ENCODE peak calls at places on chromosomes 4 and X, in four cellular contexts. One of them, this sample, is unnamed.

GRCh38 chrX:18210470-18210869 is 10.2 kb downstream of the BEND2 start:
- DNase-seq in OCI-LY7: no peak
- DNase-seq in MM.1S: peak; percentile 7
- DNase-seq in fibroblast of mammary gland: peak; percentile 25
- DNase-seq in this sample: peak; percentile 2

GRCh38 chr4:84041426-84041825 is 457.7 kb downstream of the NKX6-1 start:
- DNase-seq in OCI-LY7: no peak
- DNase-seq in MM.1S: no peak
- DNase-seq in fibroblast of mammary gland: no peak
- DNase-seq in this sample: no peak

GRCh38 chr4:158211288-158211687 is 1.0 kb downstream of the TMEM144 start:
- DNase-seq in OCI-LY7: no peak
- DNase-seq in MM.1S: no peak
- DNase-seq in fibroblast of mammary gland: no peak
- DNase-seq in this sample: no peak

GRCh38 chr4:41307633-41308032 is 50.9 kb downstream of the UCHL1 start:
- DNase-seq in OCI-LY7: no peak
- DNase-seq in MM.1S: no peak
- DNase-seq in fibroblast of mammary gland: no peak
- DNase-seq in this sample: peak; percentile 50

GRCh38 chrX:103107836-103108235 is 14.9 kb upstream of the NXF3 start:
- DNase-seq in OCI-LY7: no peak
- DNase-seq in MM.1S: no peak
- DNase-seq in fibroblast of mammary gland: no peak
- DNase-seq in this sample: peak; percentile 51

GRCh38 chr4:15677507-15677988 is 4.1 kb upstream of the FAM200B start:
- DNase-seq in OCI-LY7: no peak
- DNase-seq in MM.1S: no peak
- DNase-seq in fibroblast of mammary gland: peak; percentile 64
- DNase-seq in this sample: peak; percentile 60

GRCh38 chrX:132858018-132858417 is 100.4 kb downstream of the HS6ST2 start:
- DNase-seq in OCI-LY7: no peak
- DNase-seq in MM.1S: peak; percentile 24
- DNase-seq in fibroblast of mammary gland: peak; percentile 37
- DNase-seq in this sample: peak; percentile 68

GRCh38 chr4:93103042-93103441 is 725.5 kb upstream of the ATOH1 start:
- DNase-seq in OCI-LY7: no peak
- DNase-seq in MM.1S: no peak
- DNase-seq in fibroblast of mammary gland: no peak
- DNase-seq in this sample: no peak

GRCh38 chr4:16199132-16199531 is 27.1 kb downstream of the TAPT1 start:
- DNase-seq in OCI-LY7: peak; percentile 33
- DNase-seq in MM.1S: peak; percentile 25
- DNase-seq in fibroblast of mammary gland: peak; percentile 49
- DNase-seq in this sample: peak; percentile 55

GRCh38 chr4:116752027-116752426 is 333.3 kb downstream of the TRAM1L1 start:
- DNase-seq in OCI-LY7: no peak
- DNase-seq in MM.1S: peak; percentile 53
- DNase-seq in fibroblast of mammary gland: no peak
- DNase-seq in this sample: no peak

GRCh38 chr4:147831452-147832192 is 99.7 kb downstream of the ARHGAP10 start:
- DNase-seq in OCI-LY7: no peak
- DNase-seq in MM.1S: no peak
- DNase-seq in fibroblast of mammary gland: peak; percentile 98
- DNase-seq in this sample: peak; percentile 82

GRCh38 chr4:71487324-71487677 is 148.5 kb downstream of the SLC4A4 start:
- DNase-seq in OCI-LY7: no peak
- DNase-seq in MM.1S: no peak
- DNase-seq in fibroblast of mammary gland: no peak
- DNase-seq in this sample: no peak

GRCh38 chr4:71486550-71487323 is 147.9 kb downstream of the SLC4A4 start:
- DNase-seq in OCI-LY7: no peak
- DNase-seq in MM.1S: no peak
- DNase-seq in fibroblast of mammary gland: no peak
- DNase-seq in this sample: no peak
- H3K4me3 ChIP-seq in OCI-LY7: no peak overlapping the region
- H3K4me3 ChIP-seq in MM.1S: no peak overlapping the region
- H3K4me3 ChIP-seq in fibroblast of mammary gland: no peak overlapping the region
- H3K4me3 ChIP-seq in this sample: no peak overlapping the region

GRCh38 chr4:152522754-152523153 is 13.1 kb downstream of the FBXW7 start:
- DNase-seq in OCI-LY7: no peak
- DNase-seq in MM.1S: no peak
- DNase-seq in fibroblast of mammary gland: no peak
- DNase-seq in this sample: no peak

GRCh38 chr4:152524429-152524828 is 11.5 kb downstream of the FBXW7 start:
- DNase-seq in OCI-LY7: no peak
- DNase-seq in MM.1S: no peak
- DNase-seq in fibroblast of mammary gland: no peak
- DNase-seq in this sample: no peak

GRCh38 chr4:152525878-152526277 is 10.0 kb downstream of the FBXW7 start:
- DNase-seq in OCI-LY7: no peak
- DNase-seq in MM.1S: no peak
- DNase-seq in fibroblast of mammary gland: no peak
- DNase-seq in this sample: no peak

GRCh38 chr4:152523731-152524130 is 12.2 kb downstream of the FBXW7 start:
- DNase-seq in OCI-LY7: no peak
- DNase-seq in MM.1S: no peak
- DNase-seq in fibroblast of mammary gland: no peak
- DNase-seq in this sample: no peak

GRCh38 chr4:152522245-152522644 is 13.6 kb downstream of the FBXW7 start:
- DNase-seq in OCI-LY7: no peak
- DNase-seq in MM.1S: no peak
- DNase-seq in fibroblast of mammary gland: no peak
- DNase-seq in this sample: no peak
- H3K4me3 ChIP-seq in OCI-LY7: no peak overlapping the region
- H3K4me3 ChIP-seq in MM.1S: no peak overlapping the region
- H3K4me3 ChIP-seq in fibroblast of mammary gland: no peak overlapping the region
- H3K4me3 ChIP-seq in this sample: no peak overlapping the region

DNA sequence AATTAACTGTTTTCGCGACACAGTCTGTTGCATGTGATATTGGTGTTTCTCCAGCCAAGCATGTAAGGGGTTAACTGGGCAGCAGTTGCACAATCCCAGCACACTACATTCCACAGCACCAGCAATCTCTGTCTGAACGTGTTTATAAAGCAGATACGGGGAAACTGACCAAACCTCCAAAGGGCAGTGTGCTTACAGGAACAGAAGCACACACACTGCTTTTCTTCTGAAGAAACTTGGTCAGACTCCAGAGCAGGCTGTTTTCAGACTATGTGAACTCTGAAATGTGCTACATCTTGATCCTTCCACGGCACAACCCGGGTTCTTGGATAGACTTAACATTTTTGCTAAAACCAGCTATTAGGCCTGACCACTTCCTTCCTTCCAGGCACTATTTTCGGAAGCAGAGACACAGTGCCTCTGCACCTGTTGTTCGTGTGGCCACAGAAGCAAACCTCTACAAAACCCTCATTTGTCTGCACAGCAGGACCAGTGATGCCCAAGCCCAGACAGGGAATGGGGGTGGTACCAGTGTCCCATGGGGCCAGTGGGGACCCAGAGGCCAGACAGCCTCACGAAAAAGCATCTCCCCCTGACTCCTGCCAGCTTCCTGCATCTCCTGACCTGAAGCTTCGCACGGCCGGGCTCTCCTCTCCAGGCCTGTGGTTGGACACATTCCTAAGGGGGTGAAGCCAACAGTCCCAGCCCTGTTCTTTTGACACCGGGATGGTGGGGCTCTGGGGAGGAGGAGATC is 90.1 kb downstream of the IRF2 start:
- DNase-seq in OCI-LY7: peak; percentile 92
- DNase-seq in MM.1S: peak; percentile 99
- DNase-seq in fibroblast of mammary gland: peak; percentile 93
- DNase-seq in this sample: peak; percentile 97
- H3K4me3 ChIP-seq in OCI-LY7: peak overlapping the region; percentile 45
- H3K4me3 ChIP-seq in MM.1S: peak overlapping the region; percentile 50
- H3K4me3 ChIP-seq in fibroblast of mammary gland: peak overlapping the region; percentile 52
- H3K4me3 ChIP-seq in this sample: peak overlapping the region; percentile 46

DNA sequence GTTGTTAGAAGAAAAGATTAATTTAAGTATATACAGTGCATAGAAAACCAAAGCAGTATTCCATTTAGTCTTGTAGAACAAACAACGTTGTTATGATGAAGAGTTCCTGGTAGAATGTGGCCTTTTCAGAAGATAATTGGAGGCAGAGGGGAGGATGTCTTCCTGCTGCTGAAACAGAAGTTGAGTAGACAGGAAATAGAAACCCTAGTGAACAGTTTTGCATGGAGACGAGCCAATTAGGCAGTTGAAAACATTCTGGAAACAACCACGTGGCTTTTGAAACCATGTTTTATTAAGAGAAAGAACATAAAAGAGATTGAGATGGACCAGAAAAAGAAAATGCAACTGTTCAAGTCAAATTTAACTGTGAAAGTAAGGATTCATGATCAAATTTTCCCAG is 325.2 kb downstream of the CAMK2D start:
- DNase-seq in OCI-LY7: peak; percentile 42
- DNase-seq in MM.1S: no peak
- DNase-seq in fibroblast of mammary gland: peak; percentile 88
- DNase-seq in this sample: peak; percentile 89
- H3K4me3 ChIP-seq in OCI-LY7: no peak overlapping the region
- H3K4me3 ChIP-seq in MM.1S: no peak overlapping the region
- H3K4me3 ChIP-seq in fibroblast of mammary gland: no peak overlapping the region
- H3K4me3 ChIP-seq in this sample: no peak overlapping the region

DNA sequence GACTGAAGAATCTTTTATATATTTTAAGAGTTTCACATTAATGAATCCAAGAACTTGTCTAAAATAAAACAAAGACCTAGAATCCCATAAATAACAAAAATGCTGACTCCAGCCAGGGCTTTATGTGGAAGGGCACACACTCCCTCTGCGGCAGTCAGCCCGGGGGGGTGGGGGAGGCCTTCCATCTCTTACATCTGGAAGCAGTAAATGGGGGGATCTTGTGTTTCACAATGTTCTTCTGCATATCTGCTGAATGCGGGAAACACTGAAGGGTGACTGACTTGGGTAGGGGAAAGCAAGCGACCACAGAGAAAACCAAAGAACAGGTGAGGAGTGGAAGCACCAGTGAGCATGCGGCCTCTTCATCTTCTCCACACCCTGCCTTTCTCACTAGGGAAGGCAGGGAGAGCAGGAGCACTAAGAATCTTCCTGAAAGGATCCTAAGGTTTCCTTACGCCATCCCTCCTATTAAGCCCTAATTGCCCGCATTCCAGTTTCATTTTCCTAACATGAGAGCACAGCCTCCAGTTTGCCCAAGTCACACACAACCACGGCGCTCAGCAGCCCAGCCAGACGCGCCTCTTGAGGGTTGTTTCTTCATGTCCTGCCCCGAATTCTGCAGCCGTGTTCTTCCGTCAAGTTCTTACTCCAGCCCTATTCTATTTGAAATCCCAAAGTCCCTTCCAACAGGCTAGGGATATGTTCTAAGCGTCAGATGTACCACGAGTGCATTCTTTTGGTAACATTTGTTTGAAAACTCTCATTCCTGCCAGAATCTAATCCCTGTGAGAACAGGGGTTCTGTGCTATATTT is 23.4 kb downstream of the ACSL1 start:
- DNase-seq in OCI-LY7: no peak
- DNase-seq in MM.1S: no peak
- DNase-seq in fibroblast of mammary gland: peak; percentile 27
- DNase-seq in this sample: no peak
- H3K4me3 ChIP-seq in OCI-LY7: no peak overlapping the region
- H3K4me3 ChIP-seq in MM.1S: no peak overlapping the region
- H3K4me3 ChIP-seq in fibroblast of mammary gland: no peak overlapping the region
- H3K4me3 ChIP-seq in this sample: no peak overlapping the region

GRCh38 chr4:126445596-126445995 is 1130.8 kb downstream of the FAT4 start:
- DNase-seq in OCI-LY7: no peak
- DNase-seq in MM.1S: no peak
- DNase-seq in fibroblast of mammary gland: no peak
- DNase-seq in this sample: no peak

GRCh38 chr4:126448093-126448820 is 1133.5 kb downstream of the FAT4 start:
- DNase-seq in OCI-LY7: no peak
- DNase-seq in MM.1S: no peak
- DNase-seq in fibroblast of mammary gland: no peak
- DNase-seq in this sample: no peak

GRCh38 chr4:126446917-126447316 is 1132.2 kb downstream of the FAT4 start:
- DNase-seq in OCI-LY7: no peak
- DNase-seq in MM.1S: no peak
- DNase-seq in fibroblast of mammary gland: no peak
- DNase-seq in this sample: no peak

GRCh38 chr4:126455865-126456264 is 1141.1 kb downstream of the FAT4 start:
- DNase-seq in OCI-LY7: no peak
- DNase-seq in MM.1S: no peak
- DNase-seq in fibroblast of mammary gland: no peak
- DNase-seq in this sample: no peak

GRCh38 chr4:126451237-126451885 is 1136.6 kb downstream of the FAT4 start:
- DNase-seq in OCI-LY7: no peak
- DNase-seq in MM.1S: no peak
- DNase-seq in fibroblast of mammary gland: peak; percentile 67
- DNase-seq in this sample: no peak
- H3K4me3 ChIP-seq in OCI-LY7: no peak overlapping the region
- H3K4me3 ChIP-seq in MM.1S: no peak overlapping the region
- H3K4me3 ChIP-seq in fibroblast of mammary gland: no peak overlapping the region
- H3K4me3 ChIP-seq in this sample: no peak overlapping the region

This sample was measured in fibroblast of pulmonary artery.